ENCODE peak calls at places on chromosomes 1 and 21, in seven cellular contexts. U is heart right ventricle, D is tibial nerve, J is fibroblast of pulmonary artery, L is mammary epithelial cell, T is transverse colon, S is cardiac fibroblast. K is an unnamed sample.

GRCh38 chr21:16965424-16965823 is 547.4 kb upstream of the CXADR start:
- DNase-seq in J (no peak), D (no peak), S (no peak), T (no peak), U (no peak), L (no peak), K (no peak)

GRCh38 chr1:214453109-214453722 is 98.2 kb downstream of the PTPN14 start:
- DNase-seq in L (peak), T (no peak), D (no peak), U (no peak), J (peak), S (peak), K (no peak)

GRCh38 chr1:95451054-95451453 is 217.0 kb downstream of the RWDD3 start:
- DNase-seq in L (peak), U (no peak), D (no peak), S (no peak), T (no peak), J (no peak), K (no peak)

GRCh38 chr1:209720326-209720725 is 15.7 kb downstream of the HSD11B1 start:
- DNase-seq in J (peak), S (peak), L (no peak), U (no peak), T (no peak), D (no peak), K (no peak)

GRCh38 chr1:5566924-5567323 is 425.3 kb downstream of the NPHP4 start:
- DNase-seq in S (no peak), T (no peak), D (no peak), J (no peak), L (no peak), U (no peak), K (no peak)

GRCh38 chr1:156663178-156663577 is 14.0 kb downstream of the NES start:
- DNase-seq in L (no peak), D (no peak), T (no peak), S (peak), J (peak), U (peak), K (no peak)

GRCh38 chr21:41767606-41768370 is 936 bp upstream of the RIPK4 start:
- DNase-seq in T (no peak), L (peak), D (no peak), J (no peak), S (peak), U (no peak), K (no peak)

GRCh38 chr1:240492832-240493440 is 119.0 kb downstream of the GREM2 start:
- DNase-seq in D (no peak), L (no peak), J (peak), S (peak), U (peak), T (peak), K (no peak)

GRCh38 chr1:116677474-116678062 is 10.0 kb upstream of the IGSF3 start:
- DNase-seq in S (no peak), L (no peak), T (no peak), U (no peak), J (no peak), D (no peak), K (no peak)

GRCh38 chr1:116679828-116680628 is 12.5 kb upstream of the IGSF3 start:
- DNase-seq in J (no peak), U (no peak), S (no peak), L (no peak), D (no peak), T (no peak), K (no peak)

GRCh38 chr1:116680752-116681151 is 13.2 kb upstream of the IGSF3 start:
- DNase-seq in D (no peak), U (no peak), S (no peak), L (peak), J (no peak), T (no peak), K (no peak)

GRCh38 chr1:116678732-116679090 is 11.2 kb upstream of the IGSF3 start:
- DNase-seq in U (no peak), T (no peak), S (no peak), L (no peak), D (no peak), J (no peak), K (no peak)

GRCh38 chr1:116679091-116679827 is 11.7 kb upstream of the IGSF3 start:
- DNase-seq in D (no peak), U (no peak), L (no peak), T (no peak), S (no peak), J (no peak), K (no peak)
- TF ChIP-seq CTCF in D (no peak), U (no peak), L (no peak), T (no peak), S (no peak), J (no peak), K (no peak)

GRCh38 chr21:45550552-45551210 is 8.4 kb upstream of the SLC19A1 start:
- DNase-seq in S (no peak), J (no peak), T (peak), L (no peak), D (no peak), U (no peak), K (no peak)

GRCh38 chr21:45548711-45549491 is 6.7 kb upstream of the SLC19A1 start:
- DNase-seq in U (no peak), S (no peak), L (no peak), D (no peak), J (no peak), T (no peak), K (no peak)

GRCh38 chr21:45551816-45552695 is 9.8 kb upstream of the SLC19A1 start:
- DNase-seq in T (no peak), L (no peak), U (no peak), D (no peak), S (no peak), J (no peak), K (no peak)

GRCh38 chr21:45551316-45551715 is 9.1 kb upstream of the SLC19A1 start:
- DNase-seq in S (peak), J (peak), T (no peak), D (no peak), L (peak), U (no peak), K (no peak)

DNA sequence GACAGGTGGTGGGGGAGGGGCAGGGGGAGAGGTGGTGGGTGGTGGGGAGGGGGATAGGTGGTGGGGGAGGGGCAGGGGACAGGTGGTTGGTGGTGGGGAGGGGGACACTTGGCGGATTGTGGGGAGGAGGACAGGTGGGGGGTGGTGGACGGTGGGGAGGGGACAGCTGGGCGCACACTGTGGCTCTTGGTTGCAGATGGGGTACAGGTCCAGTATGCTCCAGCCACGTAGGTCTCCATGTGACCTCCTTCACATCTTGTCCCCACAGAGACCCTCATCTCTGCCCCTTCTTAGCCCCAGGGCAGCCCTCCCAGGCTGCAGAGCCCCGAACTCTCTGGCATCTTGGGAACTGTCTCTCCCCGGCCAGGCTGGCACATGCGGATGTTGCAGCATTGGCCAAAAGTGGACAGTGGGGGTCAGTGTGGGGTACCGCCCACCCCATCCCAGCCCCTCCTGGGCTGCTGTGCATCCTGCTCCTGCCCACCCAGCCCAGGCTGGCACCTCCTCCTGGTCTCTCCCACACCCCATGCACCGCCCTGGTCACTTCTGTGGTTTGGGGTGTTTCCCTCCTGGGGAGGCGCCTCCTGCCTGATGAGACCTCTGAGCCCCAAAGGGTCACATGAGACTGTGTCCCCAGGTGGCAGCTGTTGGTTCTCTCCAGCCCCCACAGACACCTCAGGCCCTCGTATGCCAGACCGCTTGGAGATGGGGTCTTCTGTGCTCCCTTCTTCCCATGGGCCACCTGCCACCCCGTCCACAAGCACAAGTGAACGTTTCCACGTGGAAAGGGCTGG is 7.6 kb upstream of the SLC19A1 start:
- DNase-seq in D (no peak), L (no peak), U (no peak), J (no peak), S (no peak), T (no peak), K (no peak)
- TF ChIP-seq CTCF in D (no peak), L (no peak), U (no peak), J (no peak), S (no peak), T (no peak), K (no peak)

GRCh38 chr21:45225741-45226327 is 61.9 kb downstream of the POFUT2 start:
- DNase-seq in S (no peak), D (no peak), L (no peak), U (no peak), T (no peak), J (no peak), K (no peak)
- TF ChIP-seq CTCF in S (no peak), D (no peak), L (no peak), U (no peak), T (no peak), J (no peak), K (no peak)

DNA sequence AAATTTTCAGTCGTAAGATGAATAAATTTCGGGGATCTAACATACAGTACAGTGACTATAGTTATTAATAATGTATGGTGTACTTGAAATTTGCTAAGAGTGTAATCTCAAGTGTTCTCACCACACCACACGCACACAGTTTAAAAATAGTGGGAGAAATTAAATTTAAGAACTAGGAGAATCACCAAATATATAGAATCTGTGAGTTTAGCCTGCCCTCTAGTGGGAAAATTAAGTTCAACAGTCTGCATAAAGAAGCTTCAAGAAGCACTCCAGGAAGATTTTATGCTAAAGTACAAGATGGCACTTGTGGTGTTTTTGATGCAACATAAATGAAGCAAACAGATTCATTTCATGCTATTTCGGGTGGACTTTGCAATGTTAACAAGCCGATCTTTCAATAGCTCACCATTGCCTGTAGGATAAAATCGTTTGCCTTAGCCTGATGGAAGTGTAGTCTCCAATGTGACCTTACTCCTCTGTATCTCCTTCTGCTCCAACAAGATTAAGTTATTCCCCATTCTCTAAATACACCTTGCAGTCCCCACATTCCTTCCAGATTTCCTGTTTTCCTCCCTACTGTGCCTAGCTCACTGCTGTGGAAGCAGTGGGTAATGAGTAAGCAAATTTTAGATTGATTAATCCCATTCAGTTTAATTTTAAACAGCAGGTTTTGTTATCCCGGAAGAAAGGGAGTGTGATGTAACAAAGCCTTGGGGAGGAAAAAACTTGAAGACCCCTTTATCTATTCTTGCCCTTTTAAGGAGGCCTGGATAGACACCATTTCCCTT is 8.7 kb upstream of the PIK3C2B start:
- DNase-seq in L (peak), S (peak), U (no peak), T (no peak), D (peak), J (peak), K (no peak)
- TF ChIP-seq CTCF in L (peak), S (peak), U (peak), T (peak), D (peak), J (peak), K (peak)

GRCh38 chr1:183470961-183471747 is 1.1 kb upstream of the SMG7 start:
- DNase-seq in S (peak), J (peak), T (peak), D (peak), U (peak), L (peak), K (no peak)

GRCh38 chr1:183473286-183473536 is 912 bp downstream of the SMG7 start:
- DNase-seq in S (no peak), D (no peak), T (no peak), L (peak), J (no peak), U (no peak), K (no peak)

GRCh38 chr1:183470147-183470960 is 1.9 kb upstream of the SMG7 start:
- DNase-seq in T (peak), J (peak), L (peak), S (peak), D (peak), U (peak), K (no peak)

GRCh38 chr1:183472488-183473285 is at the start of gene SMG7:
- DNase-seq in D (peak), S (peak), U (peak), T (peak), L (peak), J (peak), K (peak)

DNA sequence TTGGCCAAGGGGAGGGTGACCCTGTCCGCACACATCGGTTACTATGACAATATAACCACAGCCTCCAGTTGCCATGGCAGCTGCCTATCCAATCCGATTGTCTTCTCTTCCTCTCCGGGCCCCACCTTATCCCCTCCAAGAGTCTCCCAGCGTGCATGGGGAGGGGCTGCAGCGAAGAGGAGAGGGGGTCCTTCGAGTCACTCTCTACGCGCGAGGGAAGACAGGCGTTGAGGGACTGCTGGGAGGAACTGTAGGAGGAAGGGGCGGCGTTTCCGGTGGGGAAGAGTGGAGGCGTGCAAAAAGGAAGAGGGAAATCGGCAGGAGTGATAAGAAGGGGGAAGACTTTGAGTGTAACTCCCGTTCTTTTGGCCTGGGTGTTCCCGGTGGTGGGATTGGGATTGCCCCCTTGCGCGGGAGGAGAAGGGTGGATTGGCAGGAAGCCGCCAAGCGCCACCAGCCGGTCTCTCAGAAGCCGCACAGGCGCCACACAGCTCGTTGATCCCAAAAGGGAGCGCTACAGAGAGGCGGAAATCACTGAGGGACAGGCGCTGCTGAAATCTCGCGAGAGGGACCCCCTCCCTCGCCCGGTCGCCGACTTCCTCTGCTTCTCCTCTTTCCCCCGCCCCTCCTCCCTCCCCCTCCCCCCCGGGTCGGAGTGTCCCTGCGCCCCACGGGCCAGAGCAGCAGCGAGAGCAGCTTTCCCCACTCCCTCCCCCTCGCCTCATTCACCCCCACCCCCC is 381 bp upstream of the SMG7 start:
- DNase-seq in D (peak), L (peak), U (peak), S (peak), J (peak), T (peak), K (peak)
- TF ChIP-seq CTCF in D (peak), L (no peak), U (no peak), S (no peak), J (no peak), T (no peak), K (no peak)

DNA sequence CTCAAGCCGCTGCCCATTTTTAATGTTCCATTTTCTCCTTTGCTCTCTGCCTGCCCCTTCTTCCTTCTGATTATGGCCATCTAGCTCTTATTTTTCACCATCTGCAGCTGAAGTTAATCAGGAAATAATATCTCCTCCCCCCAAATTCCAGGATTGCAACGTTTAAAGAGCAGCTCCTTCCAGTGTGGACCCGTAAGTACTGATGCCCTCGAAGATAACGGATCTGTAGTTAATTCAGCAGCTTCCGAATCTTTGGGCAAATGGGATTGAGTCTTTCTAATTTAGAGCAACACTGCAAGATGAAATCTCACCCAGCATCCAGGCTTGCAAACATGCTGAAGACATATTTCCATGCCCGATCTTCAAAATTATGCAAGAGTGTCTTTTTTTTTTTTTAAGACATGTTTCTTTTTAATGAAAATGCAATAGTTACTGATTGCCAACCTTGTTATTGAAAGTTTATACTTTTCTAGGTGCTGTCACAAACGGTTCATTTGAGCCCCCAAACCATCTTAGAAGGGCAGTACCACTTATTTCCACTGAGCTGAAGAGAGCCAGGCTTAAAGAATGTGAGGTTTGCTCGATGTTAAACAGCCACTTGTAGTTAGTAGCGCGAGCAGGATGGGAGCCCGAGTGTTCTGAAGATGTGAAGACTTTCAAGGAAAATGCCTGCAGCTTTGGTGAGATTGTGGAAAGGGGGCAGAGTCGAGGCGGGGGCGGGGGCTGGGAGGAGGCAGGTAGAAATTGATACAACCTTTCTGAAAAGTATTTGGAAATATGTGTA is 10.9 kb upstream of the RCAN3 start:
- DNase-seq in D (no peak), L (no peak), S (no peak), J (no peak), U (no peak), T (no peak), K (no peak)
- TF ChIP-seq CTCF in D (no peak), L (no peak), S (peak), J (no peak), U (no peak), T (no peak), K (no peak)

GRCh38 chr1:220726634-220727033 is 21.5 kb upstream of the MTARC2 start:
- DNase-seq in T (no peak), U (no peak), L (no peak), D (no peak), J (no peak), S (no peak), K (no peak)
- TF ChIP-seq CTCF in T (peak), U (no peak), L (peak), D (no peak), J (peak), S (peak), K (no peak)

DNA sequence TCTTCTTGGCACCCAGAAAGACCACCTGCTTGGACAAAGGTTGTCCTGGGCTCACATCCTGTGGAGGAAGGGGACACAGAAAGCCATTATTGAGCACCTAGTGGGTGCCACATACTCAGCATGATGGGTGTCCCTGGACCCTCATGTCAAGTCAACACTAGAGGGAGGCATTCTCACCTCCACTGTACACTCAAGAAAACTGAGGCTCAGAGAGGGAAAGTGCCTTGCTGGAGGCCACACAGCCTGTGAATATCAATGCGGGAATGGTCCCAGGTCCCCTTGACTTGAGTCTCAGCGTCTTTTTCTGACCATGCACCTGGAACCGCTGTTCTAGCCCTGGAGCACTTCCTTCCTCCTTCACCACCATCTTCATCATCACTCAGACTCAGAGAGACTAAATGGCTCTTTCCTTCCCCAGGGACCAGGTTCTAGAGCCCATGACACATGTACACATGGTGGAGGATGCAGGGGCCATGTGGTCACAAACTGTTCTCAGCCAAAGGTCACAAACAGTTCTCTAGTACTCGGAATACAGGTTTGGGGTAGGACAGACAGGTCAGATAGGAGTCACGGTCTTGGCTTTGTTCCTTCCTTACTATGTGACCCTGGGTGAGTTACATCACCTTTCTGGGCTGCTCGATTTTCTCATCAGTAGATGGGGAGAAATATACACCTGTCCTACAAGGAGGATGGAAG is 89.2 kb upstream of the WNT4 start:
- DNase-seq in T (no peak), L (no peak), J (no peak), S (no peak), U (no peak), D (no peak), K (no peak)
- TF ChIP-seq CTCF in T (no peak), L (no peak), J (no peak), S (peak), U (no peak), D (no peak), K (no peak)